ENCODE peak calls at places on chromosome 1, in nine cellular contexts. One of them, this sample, is unnamed.

GRCh38 chr1:11413907-11414495 is 65.0 kb upstream of the DISP3 start:
- DNase-seq in colonic mucosa: no peak
- DNase-seq in dorsolateral prefrontal cortex: no peak
- DNase-seq in fibroblast of mammary gland: no peak
- DNase-seq in progenitor cell of endocrine pancreas: no peak
- DNase-seq in CD8-positive, alpha-beta T cell: no peak
- DNase-seq in left ventricle myocardium inferior: no peak
- DNase-seq in ovary: no peak
- DNase-seq in right atrium auricular region: no peak
- DNase-seq in this sample: no peak

GRCh38 chr1:118113261-118113660 is 71.8 kb downstream of the SPAG17 start:
- DNase-seq in colonic mucosa: no peak
- DNase-seq in dorsolateral prefrontal cortex: no peak
- DNase-seq in fibroblast of mammary gland: peak; percentile 84
- DNase-seq in progenitor cell of endocrine pancreas: no peak
- DNase-seq in CD8-positive, alpha-beta T cell: no peak
- DNase-seq in left ventricle myocardium inferior: no peak
- DNase-seq in ovary: no peak
- DNase-seq in right atrium auricular region: no peak
- DNase-seq in this sample: no peak

GRCh38 chr1:234611799-234612351 is 1.9 kb upstream of the IRF2BP2 start:
- DNase-seq in colonic mucosa: peak; percentile 67
- DNase-seq in dorsolateral prefrontal cortex: no peak
- DNase-seq in fibroblast of mammary gland: no peak
- DNase-seq in progenitor cell of endocrine pancreas: no peak
- DNase-seq in CD8-positive, alpha-beta T cell: peak; percentile 25
- DNase-seq in left ventricle myocardium inferior: peak; percentile 38
- DNase-seq in ovary: peak; percentile 48
- DNase-seq in right atrium auricular region: peak; percentile 89
- DNase-seq in this sample: no peak

GRCh38 chr1:91511386-91511785 is 10.7 kb downstream of the CDC7 start:
- DNase-seq in colonic mucosa: no peak
- DNase-seq in dorsolateral prefrontal cortex: no peak
- DNase-seq in fibroblast of mammary gland: peak; percentile 74
- DNase-seq in progenitor cell of endocrine pancreas: no peak
- DNase-seq in CD8-positive, alpha-beta T cell: no peak
- DNase-seq in left ventricle myocardium inferior: no peak
- DNase-seq in ovary: no peak
- DNase-seq in right atrium auricular region: no peak
- DNase-seq in this sample: no peak

GRCh38 chr1:116485071-116485735 is 85.6 kb downstream of the CD58 start:
- DNase-seq in colonic mucosa: peak; percentile 94
- DNase-seq in dorsolateral prefrontal cortex: peak; percentile 89
- DNase-seq in fibroblast of mammary gland: peak; percentile 87
- DNase-seq in progenitor cell of endocrine pancreas: peak; percentile 88
- DNase-seq in CD8-positive, alpha-beta T cell: peak; percentile 91
- DNase-seq in left ventricle myocardium inferior: peak; percentile 89
- DNase-seq in ovary: peak; percentile 90
- DNase-seq in right atrium auricular region: peak; percentile 88
- DNase-seq in this sample: no peak

GRCh38 chr1:208298593-208299233 is 54.5 kb upstream of the PLXNA2 start:
- DNase-seq in colonic mucosa: peak; percentile 63
- DNase-seq in dorsolateral prefrontal cortex: peak; percentile 49
- DNase-seq in fibroblast of mammary gland: no peak
- DNase-seq in progenitor cell of endocrine pancreas: no peak
- DNase-seq in CD8-positive, alpha-beta T cell: no peak
- DNase-seq in left ventricle myocardium inferior: no peak
- DNase-seq in ovary: no peak
- DNase-seq in right atrium auricular region: no peak
- DNase-seq in this sample: no peak

GRCh38 chr1:218957971-218958370 is 215.7 kb upstream of the LYPLAL1 start:
- DNase-seq in colonic mucosa: no peak
- DNase-seq in dorsolateral prefrontal cortex: no peak
- DNase-seq in fibroblast of mammary gland: no peak
- DNase-seq in progenitor cell of endocrine pancreas: no peak
- DNase-seq in CD8-positive, alpha-beta T cell: no peak
- DNase-seq in left ventricle myocardium inferior: no peak
- DNase-seq in ovary: no peak
- DNase-seq in right atrium auricular region: no peak
- DNase-seq in this sample: no peak

GRCh38 chr1:214332950-214333798 is 52.2 kb downstream of the SMYD2 start:
- DNase-seq in colonic mucosa: peak; percentile 52
- DNase-seq in dorsolateral prefrontal cortex: peak; percentile 56
- DNase-seq in fibroblast of mammary gland: peak; percentile 60
- DNase-seq in progenitor cell of endocrine pancreas: peak; percentile 34
- DNase-seq in CD8-positive, alpha-beta T cell: peak; percentile 43
- DNase-seq in left ventricle myocardium inferior: no peak
- DNase-seq in ovary: peak; percentile 76
- DNase-seq in right atrium auricular region: peak; percentile 71
- DNase-seq in this sample: no peak

GRCh38 chr1:64471724-64472276 is 1.9 kb downstream of the CACHD1 start:
- DNase-seq in colonic mucosa: no peak
- DNase-seq in dorsolateral prefrontal cortex: no peak
- DNase-seq in fibroblast of mammary gland: peak; percentile 24
- DNase-seq in progenitor cell of endocrine pancreas: no peak
- DNase-seq in CD8-positive, alpha-beta T cell: no peak
- DNase-seq in left ventricle myocardium inferior: no peak
- DNase-seq in ovary: no peak
- DNase-seq in right atrium auricular region: no peak
- DNase-seq in this sample: no peak

GRCh38 chr1:64563958-64564565 is 94.1 kb downstream of the CACHD1 start:
- DNase-seq in colonic mucosa: no peak
- DNase-seq in dorsolateral prefrontal cortex: no peak
- DNase-seq in fibroblast of mammary gland: no peak
- DNase-seq in progenitor cell of endocrine pancreas: no peak
- DNase-seq in CD8-positive, alpha-beta T cell: no peak
- DNase-seq in left ventricle myocardium inferior: no peak
- DNase-seq in ovary: no peak
- DNase-seq in right atrium auricular region: no peak
- DNase-seq in this sample: no peak

GRCh38 chr1:4061521-4062031 is 161.5 kb upstream of the C1orf174 start:
- DNase-seq in colonic mucosa: no peak
- DNase-seq in dorsolateral prefrontal cortex: no peak
- DNase-seq in fibroblast of mammary gland: no peak
- DNase-seq in progenitor cell of endocrine pancreas: no peak
- DNase-seq in CD8-positive, alpha-beta T cell: no peak
- DNase-seq in left ventricle myocardium inferior: no peak
- DNase-seq in ovary: no peak
- DNase-seq in right atrium auricular region: peak; percentile 46
- DNase-seq in this sample: no peak

GRCh38 chr1:27981146-27981545 is 21.4 kb downstream of the XKR8 start:
- DNase-seq in colonic mucosa: no peak
- DNase-seq in dorsolateral prefrontal cortex: no peak
- DNase-seq in fibroblast of mammary gland: no peak
- DNase-seq in progenitor cell of endocrine pancreas: no peak
- DNase-seq in CD8-positive, alpha-beta T cell: no peak
- DNase-seq in left ventricle myocardium inferior: no peak
- DNase-seq in ovary: no peak
- DNase-seq in right atrium auricular region: no peak
- DNase-seq in this sample: no peak

GRCh38 chr1:161787355-161787754 is 21.2 kb downstream of the ATF6 start:
- DNase-seq in colonic mucosa: no peak
- DNase-seq in dorsolateral prefrontal cortex: no peak
- DNase-seq in fibroblast of mammary gland: no peak
- DNase-seq in progenitor cell of endocrine pancreas: no peak
- DNase-seq in CD8-positive, alpha-beta T cell: no peak
- DNase-seq in left ventricle myocardium inferior: no peak
- DNase-seq in ovary: no peak
- DNase-seq in right atrium auricular region: no peak
- DNase-seq in this sample: no peak
- TF ChIP-seq CTCF in colonic mucosa: no peak
- TF ChIP-seq CTCF in dorsolateral prefrontal cortex: no peak
- TF ChIP-seq CTCF in fibroblast of mammary gland: no peak
- TF ChIP-seq CTCF in progenitor cell of endocrine pancreas: no peak
- TF ChIP-seq CTCF in CD8-positive, alpha-beta T cell: no peak
- TF ChIP-seq CTCF in left ventricle myocardium inferior: no peak
- TF ChIP-seq CTCF in ovary: no peak
- TF ChIP-seq CTCF in right atrium auricular region: no peak
- TF ChIP-seq CTCF in this sample: peak; percentile 61

GRCh38 chr1:229430761-229431269 is 3.1 kb downstream of the ACTA1 start:
- DNase-seq in colonic mucosa: peak; percentile 38
- DNase-seq in dorsolateral prefrontal cortex: no peak
- DNase-seq in fibroblast of mammary gland: peak; percentile 38
- DNase-seq in progenitor cell of endocrine pancreas: peak; percentile 80
- DNase-seq in CD8-positive, alpha-beta T cell: peak; percentile 42
- DNase-seq in left ventricle myocardium inferior: peak; percentile 69
- DNase-seq in ovary: peak; percentile 44
- DNase-seq in right atrium auricular region: no peak
- DNase-seq in this sample: no peak
- TF ChIP-seq CTCF in colonic mucosa: no peak
- TF ChIP-seq CTCF in dorsolateral prefrontal cortex: no peak
- TF ChIP-seq CTCF in fibroblast of mammary gland: no peak
- TF ChIP-seq CTCF in progenitor cell of endocrine pancreas: no peak
- TF ChIP-seq CTCF in CD8-positive, alpha-beta T cell: no peak
- TF ChIP-seq CTCF in left ventricle myocardium inferior: no peak
- TF ChIP-seq CTCF in ovary: no peak
- TF ChIP-seq CTCF in right atrium auricular region: peak; percentile 37
- TF ChIP-seq CTCF in this sample: peak; percentile 14

GRCh38 chr1:100440075-100440809 is 87.9 kb downstream of the CDC14A start:
- DNase-seq in colonic mucosa: peak; percentile 60
- DNase-seq in dorsolateral prefrontal cortex: no peak
- DNase-seq in fibroblast of mammary gland: no peak
- DNase-seq in progenitor cell of endocrine pancreas: no peak
- DNase-seq in CD8-positive, alpha-beta T cell: peak; percentile 83
- DNase-seq in left ventricle myocardium inferior: no peak
- DNase-seq in ovary: no peak
- DNase-seq in right atrium auricular region: no peak
- DNase-seq in this sample: no peak

GRCh38 chr1:100445565-100445964 is 92.4 kb upstream of the GPR88 start:
- DNase-seq in colonic mucosa: no peak
- DNase-seq in dorsolateral prefrontal cortex: no peak
- DNase-seq in fibroblast of mammary gland: no peak
- DNase-seq in progenitor cell of endocrine pancreas: no peak
- DNase-seq in CD8-positive, alpha-beta T cell: no peak
- DNase-seq in left ventricle myocardium inferior: no peak
- DNase-seq in ovary: no peak
- DNase-seq in right atrium auricular region: no peak
- DNase-seq in this sample: no peak

GRCh38 chr1:100448371-100448770 is 89.6 kb upstream of the GPR88 start:
- DNase-seq in colonic mucosa: no peak
- DNase-seq in dorsolateral prefrontal cortex: no peak
- DNase-seq in fibroblast of mammary gland: no peak
- DNase-seq in progenitor cell of endocrine pancreas: no peak
- DNase-seq in CD8-positive, alpha-beta T cell: no peak
- DNase-seq in left ventricle myocardium inferior: no peak
- DNase-seq in ovary: no peak
- DNase-seq in right atrium auricular region: no peak
- DNase-seq in this sample: no peak

GRCh38 chr1:100441651-100442050 is 89.3 kb downstream of the CDC14A start:
- DNase-seq in colonic mucosa: no peak
- DNase-seq in dorsolateral prefrontal cortex: no peak
- DNase-seq in fibroblast of mammary gland: no peak
- DNase-seq in progenitor cell of endocrine pancreas: no peak
- DNase-seq in CD8-positive, alpha-beta T cell: no peak
- DNase-seq in left ventricle myocardium inferior: no peak
- DNase-seq in ovary: no peak
- DNase-seq in right atrium auricular region: no peak
- DNase-seq in this sample: no peak

DNA sequence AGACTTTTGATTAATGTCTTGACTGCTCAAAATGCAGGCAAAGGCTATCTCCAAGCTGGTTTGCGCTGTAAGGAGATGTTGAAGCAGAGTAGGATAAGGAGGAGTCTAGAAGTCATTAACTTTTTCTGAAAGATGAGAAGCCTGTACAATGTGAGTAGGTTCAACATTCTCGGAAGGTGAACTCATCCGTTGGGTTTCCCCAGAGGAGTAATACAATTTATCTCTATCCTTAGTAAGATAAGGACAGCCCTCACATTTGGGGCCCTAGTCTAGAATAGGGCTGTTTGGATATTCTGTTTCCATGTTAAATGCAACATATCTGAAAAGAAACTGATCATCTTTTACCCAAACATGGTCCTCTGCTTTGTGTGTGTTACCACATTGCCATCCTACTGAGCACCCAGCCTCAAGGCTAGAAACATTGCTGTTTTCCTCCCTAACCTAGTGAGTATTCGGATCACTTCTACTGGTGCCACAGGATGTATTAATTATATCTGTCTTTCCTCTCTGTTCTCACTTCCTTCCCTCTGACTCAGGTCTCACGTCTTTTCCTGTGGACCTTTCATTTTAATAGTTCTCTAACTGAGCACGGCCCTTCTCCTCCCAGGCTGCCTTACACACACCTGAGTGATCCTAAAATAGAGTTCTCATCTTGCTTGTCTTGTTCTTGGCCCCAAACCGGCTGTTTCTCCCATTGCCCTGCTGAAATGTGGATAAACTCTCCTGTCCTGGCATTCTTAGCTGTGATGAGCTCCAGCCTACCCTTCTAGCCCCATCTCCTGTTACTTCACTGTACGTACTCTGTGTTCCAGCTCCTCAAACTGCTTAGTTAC is 91.6 kb downstream of the CDC14A start:
- DNase-seq in colonic mucosa: no peak
- DNase-seq in dorsolateral prefrontal cortex: no peak
- DNase-seq in fibroblast of mammary gland: peak; percentile 35
- DNase-seq in progenitor cell of endocrine pancreas: no peak
- DNase-seq in CD8-positive, alpha-beta T cell: peak; percentile 39
- DNase-seq in left ventricle myocardium inferior: no peak
- DNase-seq in ovary: no peak
- DNase-seq in right atrium auricular region: no peak
- DNase-seq in this sample: no peak
- TF ChIP-seq CTCF in colonic mucosa: no peak
- TF ChIP-seq CTCF in dorsolateral prefrontal cortex: no peak
- TF ChIP-seq CTCF in fibroblast of mammary gland: no peak
- TF ChIP-seq CTCF in progenitor cell of endocrine pancreas: no peak
- TF ChIP-seq CTCF in CD8-positive, alpha-beta T cell: no peak
- TF ChIP-seq CTCF in left ventricle myocardium inferior: no peak
- TF ChIP-seq CTCF in ovary: no peak
- TF ChIP-seq CTCF in right atrium auricular region: no peak
- TF ChIP-seq CTCF in this sample: no peak

DNA sequence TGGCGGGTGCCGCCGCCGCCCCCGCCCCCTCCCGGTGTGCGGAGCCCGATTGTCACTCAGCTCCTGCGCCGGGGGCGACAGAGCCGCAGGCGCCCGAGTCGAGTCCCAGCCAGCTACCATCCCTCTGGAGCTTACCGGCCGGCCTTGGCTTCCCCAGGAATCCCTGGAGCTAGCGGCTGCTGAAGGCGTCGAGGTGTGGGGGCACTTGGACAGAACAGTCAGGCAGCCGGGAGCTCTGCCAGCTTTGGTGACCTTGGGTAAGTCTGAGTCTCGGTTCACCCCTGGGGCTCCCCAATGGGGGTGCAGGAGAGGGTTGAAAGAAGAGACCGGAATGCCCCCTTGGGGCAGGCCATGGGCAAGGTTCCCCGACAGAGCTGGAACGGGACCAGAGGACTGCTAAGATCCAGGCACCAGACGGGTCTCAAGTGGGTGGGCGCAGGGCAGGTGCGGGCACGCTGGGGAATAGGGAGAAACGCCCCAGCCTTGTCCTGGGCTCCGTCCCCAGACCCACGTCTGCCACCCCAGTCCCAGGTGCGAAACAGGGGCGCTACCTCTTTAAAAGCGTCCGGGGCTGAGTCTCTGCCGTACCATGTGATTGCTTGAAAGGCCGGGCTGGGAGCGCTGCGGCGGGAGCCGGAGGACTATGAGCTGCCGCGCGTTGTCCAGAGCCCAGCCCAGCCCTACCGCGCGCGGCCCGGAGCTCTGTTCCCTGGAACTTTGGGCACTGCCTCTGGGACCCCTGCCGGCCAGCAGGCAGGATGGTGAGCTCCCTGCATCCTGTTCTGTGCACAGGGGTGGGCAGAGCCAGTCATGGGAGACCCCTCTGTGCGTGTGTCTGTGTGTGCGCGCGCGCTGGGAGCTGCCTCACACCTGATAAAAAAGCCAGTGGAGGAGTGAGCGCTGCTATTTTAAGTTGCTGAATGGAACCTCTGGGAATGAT is at the start of gene ADORA1:
- DNase-seq in colonic mucosa: peak; percentile 65
- DNase-seq in dorsolateral prefrontal cortex: peak; percentile 89
- DNase-seq in fibroblast of mammary gland: peak; percentile 23
- DNase-seq in progenitor cell of endocrine pancreas: peak; percentile 51
- DNase-seq in CD8-positive, alpha-beta T cell: peak; percentile 5
- DNase-seq in left ventricle myocardium inferior: peak; percentile 74
- DNase-seq in ovary: peak; percentile 38
- DNase-seq in right atrium auricular region: peak; percentile 81
- DNase-seq in this sample: peak; percentile 79
- TF ChIP-seq CTCF in colonic mucosa: no peak
- TF ChIP-seq CTCF in dorsolateral prefrontal cortex: no peak
- TF ChIP-seq CTCF in fibroblast of mammary gland: no peak
- TF ChIP-seq CTCF in progenitor cell of endocrine pancreas: peak; percentile 53
- TF ChIP-seq CTCF in CD8-positive, alpha-beta T cell: no peak
- TF ChIP-seq CTCF in left ventricle myocardium inferior: no peak
- TF ChIP-seq CTCF in ovary: no peak
- TF ChIP-seq CTCF in right atrium auricular region: peak; percentile 10
- TF ChIP-seq CTCF in this sample: peak; percentile 59